ENCODE peak calls at places on chromosomes 6 and 20, in eight cellular contexts. One of them, this sample, is unnamed.

GRCh38 chr6:1947922-1948321 is 297.5 kb downstream of the GMDS start:
- DNase-seq in AG09309: no peak
- DNase-seq in ovary: no peak
- DNase-seq in adrenal gland: no peak
- DNase-seq in glutamatergic neuron: no peak
- DNase-seq in fibroblast of pulmonary artery: no peak
- DNase-seq in nephron progenitor cell: no peak
- DNase-seq in B cell: no peak
- DNase-seq in this sample: no peak

GRCh38 chr6:30047220-30047619 is 13.8 kb upstream of the POLR1H start:
- DNase-seq in AG09309: no peak
- DNase-seq in ovary: no peak
- DNase-seq in adrenal gland: no peak
- DNase-seq in glutamatergic neuron: no peak
- DNase-seq in fibroblast of pulmonary artery: no peak
- DNase-seq in nephron progenitor cell: no peak
- DNase-seq in B cell: no peak
- DNase-seq in this sample: no peak

GRCh38 chr6:10425973-10426780 is 11.3 kb upstream of the TFAP2A start:
- DNase-seq in AG09309: no peak
- DNase-seq in ovary: peak
- DNase-seq in adrenal gland: no peak
- DNase-seq in glutamatergic neuron: peak
- DNase-seq in fibroblast of pulmonary artery: no peak
- DNase-seq in nephron progenitor cell: peak
- DNase-seq in B cell: no peak
- DNase-seq in this sample: no peak

GRCh38 chr6:98041921-98042320 is 758.9 kb upstream of the MMS22L start:
- DNase-seq in AG09309: no peak
- DNase-seq in ovary: no peak
- DNase-seq in adrenal gland: no peak
- DNase-seq in glutamatergic neuron: no peak
- DNase-seq in fibroblast of pulmonary artery: no peak
- DNase-seq in nephron progenitor cell: no peak
- DNase-seq in B cell: no peak
- DNase-seq in this sample: no peak

GRCh38 chr20:47668313-47669156 is 116.7 kb downstream of the SULF2 start:
- DNase-seq in AG09309: no peak
- DNase-seq in ovary: no peak
- DNase-seq in adrenal gland: no peak
- DNase-seq in glutamatergic neuron: no peak
- DNase-seq in fibroblast of pulmonary artery: no peak
- DNase-seq in nephron progenitor cell: no peak
- DNase-seq in B cell: peak
- DNase-seq in this sample: no peak

GRCh38 chr6:96898241-96898851 is 655 bp upstream of the NDUFAF4 start:
- DNase-seq in AG09309: no peak
- DNase-seq in ovary: no peak
- DNase-seq in adrenal gland: no peak
- DNase-seq in glutamatergic neuron: no peak
- DNase-seq in fibroblast of pulmonary artery: peak
- DNase-seq in nephron progenitor cell: no peak
- DNase-seq in B cell: no peak
- DNase-seq in this sample: no peak

GRCh38 chr6:44234101-44235090 is 11.0 kb downstream of the SLC29A1 start:
- DNase-seq in AG09309: no peak
- DNase-seq in ovary: peak
- DNase-seq in adrenal gland: peak
- DNase-seq in glutamatergic neuron: peak
- DNase-seq in fibroblast of pulmonary artery: peak
- DNase-seq in nephron progenitor cell: peak
- DNase-seq in B cell: peak
- DNase-seq in this sample: peak

GRCh38 chr6:43858161-43859153 is 88.4 kb downstream of the VEGFA start:
- DNase-seq in AG09309: no peak
- DNase-seq in ovary: no peak
- DNase-seq in adrenal gland: no peak
- DNase-seq in glutamatergic neuron: no peak
- DNase-seq in fibroblast of pulmonary artery: no peak
- DNase-seq in nephron progenitor cell: peak
- DNase-seq in B cell: no peak
- DNase-seq in this sample: no peak

DNA sequence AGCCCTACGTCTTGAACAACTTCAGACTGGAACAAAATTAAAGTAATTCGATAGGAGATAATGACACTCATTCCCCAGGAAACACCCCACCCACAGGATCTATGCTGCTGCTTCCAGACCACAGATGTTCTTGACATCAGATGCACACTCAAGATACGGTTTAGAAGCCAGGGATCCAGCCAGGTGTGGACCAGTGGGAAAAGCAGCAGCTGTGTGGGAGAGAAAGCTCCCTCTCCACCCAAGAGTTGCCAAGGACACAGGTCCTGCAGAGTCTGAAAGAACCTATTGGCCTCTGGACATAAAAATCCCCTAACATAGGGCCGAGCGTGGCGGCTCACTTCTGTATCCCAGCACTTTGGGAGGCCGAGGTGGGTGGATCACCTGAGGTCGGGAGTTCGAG is 91.7 kb upstream of the NFATC2 start:
- DNase-seq in AG09309: no peak
- DNase-seq in ovary: no peak
- DNase-seq in adrenal gland: no peak
- DNase-seq in glutamatergic neuron: no peak
- DNase-seq in fibroblast of pulmonary artery: no peak
- DNase-seq in nephron progenitor cell: no peak
- DNase-seq in B cell: no peak
- DNase-seq in this sample: peak
- TF ChIP-seq CTCF in AG09309: no peak
- TF ChIP-seq CTCF in ovary: no peak
- TF ChIP-seq CTCF in adrenal gland: no peak
- TF ChIP-seq CTCF in glutamatergic neuron: no peak
- TF ChIP-seq CTCF in fibroblast of pulmonary artery: no peak
- TF ChIP-seq CTCF in nephron progenitor cell: no peak
- TF ChIP-seq CTCF in B cell: no peak
- TF ChIP-seq CTCF in this sample: no peak

DNA sequence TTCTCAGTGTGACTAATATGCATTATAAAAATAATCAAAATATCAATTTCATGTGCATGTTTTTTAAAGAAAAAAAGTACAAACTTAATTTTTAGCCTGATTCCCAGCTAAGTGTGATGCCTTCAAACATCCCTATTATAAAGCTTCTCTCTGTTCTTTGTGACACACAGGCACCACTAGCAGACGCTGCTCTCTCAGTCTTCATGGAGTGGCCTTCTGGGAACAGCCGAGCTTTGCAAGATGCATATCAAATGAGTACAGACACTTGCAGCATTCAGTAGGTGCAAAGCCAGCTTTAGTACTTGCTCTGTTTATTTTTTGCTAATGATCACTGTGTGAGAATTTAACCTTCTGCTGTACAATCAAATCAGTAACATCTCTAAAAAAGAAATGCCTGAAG is 340.0 kb downstream of the ADGRB3 start:
- DNase-seq in AG09309: no peak
- DNase-seq in ovary: no peak
- DNase-seq in adrenal gland: peak
- DNase-seq in glutamatergic neuron: peak
- DNase-seq in fibroblast of pulmonary artery: peak
- DNase-seq in nephron progenitor cell: no peak
- DNase-seq in B cell: no peak
- DNase-seq in this sample: no peak
- TF ChIP-seq CTCF in AG09309: no peak
- TF ChIP-seq CTCF in ovary: no peak
- TF ChIP-seq CTCF in adrenal gland: peak
- TF ChIP-seq CTCF in glutamatergic neuron: no peak
- TF ChIP-seq CTCF in fibroblast of pulmonary artery: peak
- TF ChIP-seq CTCF in nephron progenitor cell: no peak
- TF ChIP-seq CTCF in B cell: no peak
- TF ChIP-seq CTCF in this sample: peak

GRCh38 chr6:145132709-145133108 is 602.6 kb downstream of the EPM2A start:
- DNase-seq in AG09309: no peak
- DNase-seq in ovary: no peak
- DNase-seq in adrenal gland: no peak
- DNase-seq in glutamatergic neuron: no peak
- DNase-seq in fibroblast of pulmonary artery: no peak
- DNase-seq in nephron progenitor cell: no peak
- DNase-seq in B cell: no peak
- DNase-seq in this sample: no peak
- TF ChIP-seq CTCF in AG09309: no peak
- TF ChIP-seq CTCF in ovary: no peak
- TF ChIP-seq CTCF in adrenal gland: no peak
- TF ChIP-seq CTCF in glutamatergic neuron: no peak
- TF ChIP-seq CTCF in fibroblast of pulmonary artery: no peak
- TF ChIP-seq CTCF in nephron progenitor cell: no peak
- TF ChIP-seq CTCF in B cell: no peak
- TF ChIP-seq CTCF in this sample: no peak

GRCh38 chr6:13711384-13711725 is 280 bp downstream of the RANBP9 start:
- DNase-seq in AG09309: no peak
- DNase-seq in ovary: no peak
- DNase-seq in adrenal gland: no peak
- DNase-seq in glutamatergic neuron: peak
- DNase-seq in fibroblast of pulmonary artery: no peak
- DNase-seq in nephron progenitor cell: no peak
- DNase-seq in B cell: no peak
- DNase-seq in this sample: no peak
- TF ChIP-seq CTCF in AG09309: peak
- TF ChIP-seq CTCF in ovary: peak
- TF ChIP-seq CTCF in adrenal gland: no peak
- TF ChIP-seq CTCF in glutamatergic neuron: no peak
- TF ChIP-seq CTCF in fibroblast of pulmonary artery: no peak
- TF ChIP-seq CTCF in nephron progenitor cell: no peak
- TF ChIP-seq CTCF in B cell: no peak
- TF ChIP-seq CTCF in this sample: no peak